ENCODE peak calls at places on chromosomes 6 and 20, in seven cellular contexts. Z is K562; Y is neuronal stem cell; C is breast epithelium; P is CD8-positive, alpha-beta T cell; U is IMR-90; J is adrenal gland. O is an unnamed sample.

GRCh38 chr20:25692499-25692898 is 4.2 kb downstream of the ZNF337 start:
- DNase-seq in P (no peak), Y (no peak), J (no peak), Z (no peak), C (no peak), U (no peak), O (no peak)

GRCh38 chr20:53708129-53708968 is 114.7 kb upstream of the ZNF217 start:
- DNase-seq in Z (no peak), P (no peak), J (no peak), U (peak; percentile 85), Y (no peak), C (no peak), O (no peak)

GRCh38 chr6:33787336-33787953 is 1.5 kb downstream of the LEMD2 start:
- DNase-seq in J (peak; percentile 64), P (no peak), Y (no peak), C (no peak), U (peak; percentile 41), Z (no peak), O (no peak)

GRCh38 chr6:707576-708236 is 14.8 kb upstream of the EXOC2 start:
- DNase-seq in U (no peak), C (no peak), Z (no peak), P (no peak), Y (no peak), J (no peak), O (no peak)

GRCh38 chr6:2697291-2697690 is 53.4 kb downstream of the MYLK4 start:
- DNase-seq in Z (no peak), U (no peak), C (no peak), J (no peak), P (no peak), Y (no peak), O (no peak)

GRCh38 chr6:98945311-98946005 is 2.3 kb downstream of the FBXL4 start:
- DNase-seq in P (no peak), J (no peak), C (no peak), Z (no peak), Y (no peak), U (no peak), O (no peak)

GRCh38 chr6:90086517-90086916 is 192.2 kb downstream of the GJA10 start:
- DNase-seq in Y (no peak), P (no peak), Z (no peak), C (no peak), J (no peak), U (peak; percentile 54), O (no peak)

GRCh38 chr6:120363429-120363828 is 970.9 kb downstream of the TBC1D32 start:
- DNase-seq in J (no peak), U (no peak), Y (no peak), Z (no peak), P (no peak), C (no peak), O (no peak)

GRCh38 chr6:108589244-108589730 is 28.6 kb downstream of the FOXO3 start:
- DNase-seq in Y (peak; percentile 62), C (peak; percentile 98), U (peak; percentile 63), P (no peak), J (peak; percentile 61), Z (peak; percentile 82), O (peak; percentile 93)

GRCh38 chr6:31246051-31246495 is 25.8 kb downstream of the HLA-C start:
- DNase-seq in J (no peak), P (no peak), Z (no peak), Y (no peak), C (peak; percentile 30), U (peak; percentile 84), O (no peak)

GRCh38 chr6:30067460-30068139 is 602 bp downstream of the PPP1R11 start:
- DNase-seq in U (no peak), J (no peak), C (no peak), Z (no peak), P (no peak), Y (no peak), O (no peak)

GRCh38 chr6:164344801-164345291 is 930.3 kb downstream of the QKI start:
- DNase-seq in Z (no peak), P (no peak), U (no peak), J (no peak), Y (no peak), C (no peak), O (no peak)

GRCh38 chr6:158627168-158627939 is 17.2 kb downstream of the DYNLT1 start:
- DNase-seq in Z (no peak), J (no peak), U (no peak), C (no peak), P (no peak), Y (no peak), O (no peak)

GRCh38 chr20:42461965-42462593 is 727.6 kb downstream of the PTPRT start:
- DNase-seq in P (no peak), C (no peak), U (no peak), Z (no peak), J (no peak), Y (no peak), O (no peak)

GRCh38 chr6:121418346-121418745 is 17.1 kb upstream of the GJA1 start:
- DNase-seq in U (no peak), J (no peak), C (no peak), P (no peak), Y (no peak), Z (no peak), O (no peak)
- H3K4me3 ChIP-seq in U (no peak overlapping the region), J (no peak overlapping the region), C (no peak overlapping the region), P (no peak overlapping the region), Y (no peak overlapping the region), Z (no peak overlapping the region), O (no peak overlapping the region)

GRCh38 chr6:3733321-3733925 is 18.1 kb downstream of the PXDC1 start:
- DNase-seq in Y (no peak), U (no peak), Z (no peak), P (no peak), J (no peak), C (no peak), O (no peak)

GRCh38 chr6:3729603-3730344 is 21.7 kb downstream of the PXDC1 start:
- DNase-seq in C (no peak), J (no peak), U (no peak), Y (no peak), P (no peak), Z (no peak), O (no peak)

GRCh38 chr6:3734023-3734422 is 17.5 kb downstream of the PXDC1 start:
- DNase-seq in Z (no peak), Y (no peak), P (no peak), J (no peak), U (no peak), C (no peak), O (no peak)

GRCh38 chr6:3732345-3733141 is 19.0 kb downstream of the PXDC1 start:
- DNase-seq in U (peak; percentile 94), C (peak; percentile 68), Z (peak; percentile 87), J (peak; percentile 83), P (peak; percentile 29), Y (peak; percentile 66), O (peak; percentile 80)

GRCh38 chr6:3731700-3732099 is 19.8 kb downstream of the PXDC1 start:
- DNase-seq in Y (no peak), Z (no peak), U (no peak), J (no peak), P (no peak), C (no peak), O (no peak)
- H3K9me3 ChIP-seq in Y (peaks cover 14% of the 10 kb centered on the region), Z (no peaks in the 10 kb centered on the region), U (peaks cover 4% of the 10 kb centered on the region), J (no peaks in the 10 kb centered on the region), P (no peaks in the 10 kb centered on the region), C (no peaks in the 10 kb centered on the region), O (no peaks in the 10 kb centered on the region)

DNA sequence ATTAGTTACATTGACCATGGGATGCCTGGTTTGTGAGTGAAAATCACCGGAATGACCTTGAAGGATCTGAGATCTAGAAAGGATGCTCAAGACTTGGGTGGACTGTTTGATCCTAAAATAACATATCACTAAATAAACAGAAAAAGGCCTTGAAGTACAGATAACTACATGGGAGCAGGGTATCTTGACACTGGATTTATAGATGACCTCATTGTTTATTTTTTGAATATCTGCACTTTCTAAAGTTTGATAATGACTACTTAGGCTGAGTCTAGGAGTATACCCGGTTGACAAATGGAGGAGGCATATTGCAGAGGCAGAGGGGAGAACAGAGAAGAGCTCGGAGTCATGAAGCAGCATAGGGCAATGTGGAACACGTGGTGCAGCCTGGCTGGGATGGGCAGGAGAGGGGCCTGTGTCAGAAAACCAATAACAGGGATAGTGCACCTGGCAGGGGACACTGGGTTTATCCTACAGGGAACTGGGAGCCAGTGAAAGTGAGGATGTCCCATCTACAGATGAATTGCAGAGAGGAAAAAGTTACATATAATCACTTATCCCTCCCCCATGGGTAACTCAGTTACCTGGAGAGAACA is 50.3 kb downstream of the PLAGL1 start:
- DNase-seq in J (no peak), Z (no peak), C (no peak), P (no peak), Y (no peak), U (no peak), O (no peak)
- H3K4me1 ChIP-seq in J (peaks cover 6% of the 10 kb centered on the region), Z (no peaks in the 10 kb centered on the region), C (no peaks in the 10 kb centered on the region), P (no peaks in the 10 kb centered on the region), Y (peaks cover 38% of the 10 kb centered on the region), U (peaks cover 6% of the 10 kb centered on the region), O (no peaks in the 10 kb centered on the region)

DNA sequence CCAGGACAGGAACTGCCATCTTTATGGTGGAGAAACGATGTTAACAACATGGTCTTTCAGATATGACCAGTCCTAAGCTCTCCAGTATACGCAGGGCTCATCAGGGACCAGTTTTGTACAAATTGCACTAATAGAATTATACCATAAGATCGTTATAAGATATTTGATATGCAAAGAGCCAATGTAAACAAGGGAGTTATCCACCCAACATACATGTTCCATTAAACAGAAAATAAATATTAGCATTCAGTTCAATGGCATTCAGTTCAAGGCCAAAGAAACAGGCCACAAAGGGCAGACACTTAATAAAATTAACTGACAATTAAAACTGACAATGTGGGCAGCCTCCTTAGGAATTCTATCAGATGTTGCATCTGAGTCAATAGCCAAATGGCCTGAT is 2.6 kb downstream of the GFOD1 start:
- DNase-seq in C (no peak), U (no peak), P (no peak), J (no peak), Y (no peak), Z (no peak), O (no peak)
- H3K4me3 ChIP-seq in C (peak overlapping the region; percentile 75), U (no peak overlapping the region), P (no peak overlapping the region), J (no peak overlapping the region), Y (no peak overlapping the region), Z (peak overlapping the region; percentile 62), O (peak overlapping the region; percentile 94)

GRCh38 chr6:119037264-119037663 is 41.2 kb downstream of the FAM184A start:
- DNase-seq in P (no peak), U (no peak), J (no peak), Z (peak; percentile 22), Y (no peak), C (no peak), O (no peak)
- H3K9me3 ChIP-seq in P (no peaks in the 10 kb centered on the region), U (no peaks in the 10 kb centered on the region), J (no peaks in the 10 kb centered on the region), Z (no peaks in the 10 kb centered on the region), Y (peaks cover 3% of the 10 kb centered on the region), C (no peaks in the 10 kb centered on the region), O (no peaks in the 10 kb centered on the region)

GRCh38 chr20:59157961-59158541 is 5.6 kb upstream of the ZNF831 start:
- DNase-seq in Y (no peak), U (no peak), P (no peak), Z (no peak), J (no peak), C (no peak), O (no peak)
- H3K4me1 ChIP-seq in Y (peaks cover 7% of the 10 kb centered on the region), U (no peaks in the 10 kb centered on the region), P (peaks cover 76% of the 10 kb centered on the region), Z (no peaks in the 10 kb centered on the region), J (no peaks in the 10 kb centered on the region), C (peaks cover 8% of the 10 kb centered on the region), O (no peaks in the 10 kb centered on the region)

O was measured in ascending aorta.